ENCODE peak calls at places on chromosomes 6 and 20, in ten cellular contexts. B is A673; T is naive thymus-derived CD4-positive, alpha-beta T cell; C is WERI-Rb-1; L is Peyer's patch; Q is CD8-positive, alpha-beta T cell; E is lung; I is mammary epithelial cell; Z is H1; O is CD8-positive, alpha-beta memory T cell. Y is an unnamed sample.
A peak's percentile ranks its signal among the peaks of the same experiment; 100 is the strongest.

GRCh38 chr6:111808493-111808892 is 64.8 kb downstream of the FYN start:
- DNase-seq in T (no peak), L (no peak), E (no peak), C (no peak), Z (no peak), Q (no peak), I (no peak), O (no peak), B (no peak), Y (no peak)

GRCh38 chr20:25408890-25409289 is 1.4 kb downstream of the GINS1 start:
- DNase-seq in I (no peak), O (no peak), E (no peak), T (no peak), B (no peak), Z (no peak), L (no peak), Q (no peak), C (no peak), Y (no peak)

GRCh38 chr6:42104095-42104806 is 38.2 kb downstream of the C6orf132 start:
- DNase-seq in E (peak; percentile 88), Q (peak; percentile 60), C (no peak), Z (peak; percentile 93), B (peak; percentile 66), O (peak; percentile 57), T (peak; percentile 78), I (no peak), L (peak; percentile 60), Y (no peak)

GRCh38 chr6:149026530-149026942 is 279.7 kb downstream of the UST start:
- DNase-seq in I (peak; percentile 68), B (peak; percentile 71), Z (no peak), C (peak; percentile 61), E (no peak), L (no peak), O (no peak), T (no peak), Q (no peak), Y (no peak)

GRCh38 chr6:28824793-28825731 is 98.7 kb downstream of the TRIM27 start:
- DNase-seq in T (no peak), L (no peak), C (no peak), O (no peak), E (no peak), I (no peak), Z (no peak), Q (no peak), B (no peak), Y (no peak)

GRCh38 chr6:111921108-111921507 is 47.9 kb upstream of the FYN start:
- DNase-seq in O (no peak), L (no peak), T (no peak), Q (no peak), C (peak; percentile 71), I (no peak), Z (no peak), B (no peak), E (no peak), Y (no peak)

GRCh38 chr20:14418441-14418840 is 81.0 kb upstream of the FLRT3 start:
- DNase-seq in Q (no peak), Z (no peak), B (no peak), E (no peak), C (no peak), O (no peak), L (no peak), I (no peak), T (no peak), Y (no peak)

GRCh38 chr20:61159940-61160688 is 91.9 kb upstream of the CDH4 start:
- DNase-seq in Q (no peak), I (no peak), Z (no peak), T (no peak), C (no peak), E (no peak), B (no peak), O (no peak), L (no peak), Y (no peak)

GRCh38 chr6:97947841-97948240 is 664.8 kb upstream of the MMS22L start:
- DNase-seq in T (no peak), L (no peak), Q (no peak), B (peak; percentile 75), E (peak; percentile 80), I (peak; percentile 94), Z (no peak), O (no peak), C (no peak), Y (peak; percentile 39)

GRCh38 chr20:2767768-2768631 is 32.4 kb downstream of the CPXM1 start:
- DNase-seq in Q (no peak), L (no peak), I (peak; percentile 85), O (no peak), Z (no peak), C (no peak), E (peak; percentile 89), T (no peak), B (no peak), Y (no peak)

GRCh38 chr20:9214676-9215075 is 145.8 kb downstream of the PLCB4 start:
- DNase-seq in L (no peak), E (no peak), B (no peak), I (peak; percentile 35), Q (no peak), Z (no peak), O (no peak), T (no peak), C (no peak), Y (no peak)

GRCh38 chr6:165662041-165662491 is 975 bp downstream of the PDE10A start:
- DNase-seq in Z (no peak), Q (no peak), I (no peak), E (no peak), B (peak; percentile 35), L (no peak), T (no peak), O (no peak), C (no peak), Y (no peak)

GRCh38 chr6:70666726-70667125 is 957 bp upstream of the SMAP1 start:
- DNase-seq in I (no peak), E (no peak), B (no peak), Q (no peak), L (no peak), Z (no peak), C (no peak), T (no peak), O (no peak), Y (no peak)

GRCh38 chr6:32177182-32177787 is 920 bp upstream of the RNF5 start:
- DNase-seq in C (peak; percentile 82), Q (no peak), E (no peak), L (peak; percentile 44), B (peak; percentile 82), T (no peak), O (no peak), I (no peak), Z (peak; percentile 90), Y (no peak)

GRCh38 chr6:157982580-157983438 is 1.1 kb downstream of the SYNJ2 start:
- DNase-seq in E (no peak), B (no peak), Q (no peak), O (no peak), L (peak; percentile 33), T (no peak), C (no peak), Z (no peak), I (peak; percentile 43), Y (peak; percentile 49)

GRCh38 chr6:168867247-168868102 is 386.2 kb downstream of the THBS2 start:
- DNase-seq in B (no peak), O (no peak), C (no peak), Q (no peak), Z (no peak), E (no peak), L (no peak), I (no peak), T (no peak), Y (no peak)

GRCh38 chr6:38797391-38797790 is 82.3 kb downstream of the DNAH8 start:
- DNase-seq in C (no peak), E (no peak), O (no peak), I (no peak), T (no peak), Q (no peak), Z (no peak), B (no peak), L (no peak), Y (peak; percentile 31)

GRCh38 chr6:29744131-29744530 is 20.9 kb downstream of the HLA-F start:
- DNase-seq in C (peak; percentile 4), T (no peak), L (no peak), Q (no peak), O (no peak), E (no peak), B (no peak), Z (no peak), I (no peak), Y (no peak)

GRCh38 chr6:118581489-118581959 is 33.4 kb downstream of the PLN start:
- DNase-seq in B (peak; percentile 39), O (no peak), Z (no peak), L (no peak), I (peak; percentile 31), Q (no peak), C (no peak), T (no peak), E (no peak), Y (peak; percentile 46)

GRCh38 chr6:83126223-83126622 is 58.8 kb downstream of the DOP1A start:
- DNase-seq in O (no peak), T (no peak), I (no peak), L (no peak), C (no peak), Q (no peak), B (no peak), Z (no peak), E (no peak), Y (no peak)
- H3K36me3 ChIP-seq in O (peaks cover 18% of the 10 kb centered on the region), T (peaks cover 18% of the 10 kb centered on the region), I (peaks cover 21% of the 10 kb centered on the region), L (no peaks in the 10 kb centered on the region), C (peaks cover 41% of the 10 kb centered on the region), Q (peaks cover 30% of the 10 kb centered on the region), B (peaks cover 55% of the 10 kb centered on the region), Z (peaks cover 21% of the 10 kb centered on the region), E (peaks cover 40% of the 10 kb centered on the region), Y (peaks cover 9% of the 10 kb centered on the region)

GRCh38 chr20:36408219-36408618 is 102.1 kb downstream of the DLGAP4 start:
- DNase-seq in T (no peak), E (no peak), I (peak; percentile 73), B (peak; percentile 60), L (no peak), C (peak; percentile 64), Z (no peak), Q (no peak), O (no peak), Y (peak; percentile 32)
- H3K4me3 ChIP-seq in T (no peak overlapping the region), E (no peak overlapping the region), I (no peak overlapping the region), B (no peak overlapping the region), L (no peak overlapping the region), C (peak overlapping the region; percentile 20), Z (no peak overlapping the region), Q (no peak overlapping the region), O (no peak overlapping the region), Y (no peak overlapping the region)

GRCh38 chr20:53162251-53162835 is 190.2 kb downstream of the TSHZ2 start:
- DNase-seq in I (peak; percentile 75), T (no peak), Q (no peak), E (no peak), O (no peak), L (no peak), C (peak; percentile 15), B (peak; percentile 81), Z (peak; percentile 54), Y (no peak)
- H3K27ac ChIP-seq in I (peak overlapping the region; percentile 45), T (no peak overlapping the region), Q (no peak overlapping the region), E (no peak overlapping the region), O (peak overlapping the region; percentile 57), L (no peak overlapping the region), C (no peak overlapping the region), B (peak overlapping the region; percentile 1), Z (no peak overlapping the region), Y (no peak overlapping the region)

DNA sequence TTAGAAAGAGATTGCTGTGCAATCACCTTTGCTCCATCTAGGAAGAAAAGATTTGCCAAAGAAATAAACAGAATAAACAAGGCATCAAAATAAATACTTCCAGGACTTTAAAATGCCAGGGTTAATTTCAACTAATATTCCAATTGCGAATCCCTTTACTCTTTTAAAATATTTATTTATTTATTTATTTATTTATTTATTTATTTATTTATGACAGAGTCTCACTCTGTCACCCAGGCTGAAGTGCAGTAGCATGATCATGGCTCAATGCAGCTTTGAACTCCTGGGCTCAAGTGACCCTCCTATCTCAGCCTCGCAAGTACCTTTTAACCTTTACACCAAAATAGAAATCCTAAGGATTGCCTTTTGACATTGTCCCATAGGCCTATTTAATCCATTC is 191.1 kb downstream of the EDN1 start:
- DNase-seq in Z (no peak), I (no peak), E (no peak), O (no peak), B (no peak), C (no peak), L (no peak), Q (no peak), T (no peak), Y (no peak)
- H3K36me3 ChIP-seq in Z (no peaks in the 10 kb centered on the region), I (no peaks in the 10 kb centered on the region), E (no peaks in the 10 kb centered on the region), O (no peaks in the 10 kb centered on the region), B (no peaks in the 10 kb centered on the region), C (no peaks in the 10 kb centered on the region), L (no peaks in the 10 kb centered on the region), Q (no peaks in the 10 kb centered on the region), T (no peaks in the 10 kb centered on the region), Y (no peaks in the 10 kb centered on the region)